ENCODE peak calls at places on chromosome 22, in ten cellular contexts. V, X, A, I, F, O, L, C, G and N are unnamed samples.

GRCh38 chr22:24696551-24697001 is 77.9 kb downstream of the PIWIL3 start:
- DNase-seq in V (no peak), X (no peak), A (no peak), I (no peak), F (no peak), O (no peak), L (no peak), C (no peak), G (peak), N (no peak)

GRCh38 chr22:44668190-44668885 is 33.7 kb upstream of the PRR5 start:
- DNase-seq in V (no peak), X (no peak), A (peak), I (no peak), F (peak), O (peak), L (peak), C (peak), G (no peak), N (no peak)

GRCh38 chr22:40509401-40510134 is 127.0 kb downstream of the MRTFA start:
- DNase-seq in V (no peak), X (peak), A (no peak), I (peak), F (no peak), O (no peak), L (no peak), C (no peak), G (peak), N (peak)

GRCh38 chr22:35735622-35736021 is 17.9 kb downstream of the APOL5 start:
- DNase-seq in V (no peak), X (no peak), A (no peak), I (no peak), F (no peak), O (no peak), L (no peak), C (no peak), G (no peak), N (no peak)

GRCh38 chr22:36740716-36741115 is 35.2 kb downstream of the IFT27 start:
- DNase-seq in V (peak), X (no peak), A (no peak), I (no peak), F (no peak), O (no peak), L (no peak), C (no peak), G (no peak), N (no peak)

GRCh38 chr22:50059185-50059880 is 1.2 kb upstream of the TTLL8 start:
- DNase-seq in V (no peak), X (peak), A (no peak), I (no peak), F (no peak), O (no peak), L (no peak), C (peak), G (peak), N (no peak)

GRCh38 chr22:21016644-21017420 is 1.9 kb downstream of the P2RX6 start:
- DNase-seq in V (no peak), X (no peak), A (no peak), I (no peak), F (no peak), O (no peak), L (no peak), C (no peak), G (no peak), N (no peak)

GRCh38 chr22:31754813-31755212 is 994 bp downstream of the DEPDC5 start:
- DNase-seq in V (no peak), X (no peak), A (no peak), I (no peak), F (no peak), O (no peak), L (no peak), C (no peak), G (no peak), N (no peak)

GRCh38 chr22:50440544-50441249 is 34.1 kb downstream of the SBF1 start:
- DNase-seq in V (peak), X (no peak), A (no peak), I (no peak), F (no peak), O (no peak), L (peak), C (no peak), G (peak), N (no peak)

GRCh38 chr22:44622147-44622427 is 79.9 kb upstream of the PRR5 start:
- DNase-seq in V (no peak), X (no peak), A (peak), I (no peak), F (no peak), O (peak), L (no peak), C (peak), G (no peak), N (no peak)

GRCh38 chr22:35645646-35646045 is 2.6 kb upstream of the APOL6 start:
- DNase-seq in V (no peak), X (no peak), A (no peak), I (no peak), F (no peak), O (no peak), L (no peak), C (no peak), G (no peak), N (no peak)

GRCh38 chr22:23581252-23581634 is 1.2 kb upstream of the IGLL1 start:
- DNase-seq in V (no peak), X (no peak), A (no peak), I (no peak), F (no peak), O (no peak), L (no peak), C (no peak), G (no peak), N (no peak)

GRCh38 chr22:30408388-30409101 is 11.7 kb downstream of the SEC14L2 start:
- DNase-seq in V (no peak), X (peak), A (no peak), I (peak), F (no peak), O (no peak), L (no peak), C (no peak), G (no peak), N (peak)

GRCh38 chr22:46075764-46076531 is 74.4 kb upstream of the PPARA start:
- DNase-seq in V (peak), X (no peak), A (no peak), I (no peak), F (no peak), O (no peak), L (no peak), C (no peak), G (peak), N (no peak)

GRCh38 chr22:20089977-20090729 is 10.1 kb downstream of the DGCR8 start:
- DNase-seq in V (no peak), X (peak), A (no peak), I (no peak), F (no peak), O (no peak), L (no peak), C (no peak), G (peak), N (no peak)

GRCh38 chr22:31631381-31631780 is 30.6 kb downstream of the PISD start:
- DNase-seq in V (no peak), X (no peak), A (no peak), I (no peak), F (no peak), O (no peak), L (no peak), C (no peak), G (no peak), N (no peak)

GRCh38 chr22:20106205-20106848 is 9.6 kb upstream of the RANBP1 start:
- DNase-seq in V (no peak), X (no peak), A (no peak), I (no peak), F (no peak), O (no peak), L (no peak), C (peak), G (no peak), N (no peak)

GRCh38 chr22:22691055-22691454 is 46.6 kb downstream of the GGTLC2 start:
- DNase-seq in V (no peak), X (no peak), A (no peak), I (no peak), F (no peak), O (no peak), L (no peak), C (no peak), G (no peak), N (no peak)

GRCh38 chr22:28582806-28583205 is 96.8 kb downstream of the TTC28 start:
- DNase-seq in V (no peak), X (peak), A (no peak), I (peak), F (no peak), O (no peak), L (no peak), C (no peak), G (no peak), N (peak)

GRCh38 chr22:21982338-21982965 is at the start of gene TOP3B:
- DNase-seq in V (peak), X (peak), A (peak), I (peak), F (peak), O (peak), L (peak), C (peak), G (peak), N (peak)

GRCh38 chr22:25492950-25493790 is 71.3 kb upstream of the GRK3 start:
- DNase-seq in V (no peak), X (no peak), A (no peak), I (no peak), F (no peak), O (no peak), L (no peak), C (peak), G (no peak), N (no peak)

GRCh38 chr22:18005201-18005926 is 19.0 kb downstream of the MICAL3 start:
- DNase-seq in V (no peak), X (no peak), A (no peak), I (no peak), F (no peak), O (no peak), L (no peak), C (no peak), G (no peak), N (peak)

GRCh38 chr22:20479612-20480196 is 15.9 kb downstream of the KLHL22 start:
- DNase-seq in V (no peak), X (no peak), A (no peak), I (no peak), F (no peak), O (no peak), L (no peak), C (no peak), G (no peak), N (no peak)